ENCODE peak calls at places on chromosomes 16 and 17, in five cellular contexts. Z, P, F, T and A are unnamed samples.

GRCh38 chr17:78031435-78031834 is 72.9 kb downstream of the TNRC6C start:
- DNase-seq in Z (no peak), P (no peak), F (no peak), T (no peak), A (no peak)

GRCh38 chr17:41992576-41992975 is 24.7 kb downstream of the DNAJC7 start:
- DNase-seq in Z (no peak), P (no peak), F (no peak), T (no peak), A (no peak)

GRCh38 chr16:30356401-30357084 is 1.4 kb upstream of the CD2BP2 start:
- DNase-seq in Z (no peak), P (no peak), F (no peak), T (no peak), A (peak)

GRCh38 chr16:51465026-51465425 is 314.0 kb upstream of the SALL1 start:
- DNase-seq in Z (peak), P (peak), F (no peak), T (no peak), A (no peak)

GRCh38 chr17:3448059-3448630 is 14.5 kb upstream of the OR1E2 start:
- DNase-seq in Z (no peak), P (no peak), F (no peak), T (no peak), A (no peak)

GRCh38 chr17:65987988-65988387 is 203.9 kb downstream of the CEP112 start:
- DNase-seq in Z (no peak), P (peak), F (no peak), T (no peak), A (no peak)

GRCh38 chr16:67192781-67193260 is 866 bp downstream of the E2F4 start:
- DNase-seq in Z (no peak), P (no peak), F (no peak), T (no peak), A (no peak)

GRCh38 chr17:4182043-4182442 is 39.0 kb downstream of the CYB5D2 start:
- DNase-seq in Z (no peak), P (no peak), F (no peak), T (no peak), A (no peak)

GRCh38 chr17:77408284-77408683 is 267.5 kb downstream of the SEC14L1 start:
- DNase-seq in Z (no peak), P (no peak), F (no peak), T (no peak), A (no peak)

GRCh38 chr17:11461993-11462548 is 136.2 kb upstream of the DNAH9 start:
- DNase-seq in Z (no peak), P (no peak), F (no peak), T (no peak), A (no peak)

GRCh38 chr16:31083081-31083480 is 5.7 kb downstream of the PRSS53 start:
- DNase-seq in Z (no peak), P (no peak), F (no peak), T (no peak), A (no peak)

GRCh38 chr16:58485184-58485887 is 14.6 kb upstream of the NDRG4 start:
- DNase-seq in Z (no peak), P (no peak), F (no peak), T (no peak), A (no peak)

GRCh38 chr17:3913531-3914318 is 2.5 kb downstream of the P2RX1 start:
- DNase-seq in Z (peak), P (no peak), F (peak), T (peak), A (peak)

GRCh38 chr17:57906910-57907309 is 48.3 kb downstream of the CUEDC1 start:
- DNase-seq in Z (no peak), P (no peak), F (no peak), T (no peak), A (no peak)

GRCh38 chr17:48429638-48430586 is at the start of gene SKAP1:
- DNase-seq in Z (no peak), P (no peak), F (peak), T (peak), A (no peak)

GRCh38 chr17:49730078-49730786 is 22.5 kb upstream of the SLC35B1 start:
- DNase-seq in Z (peak), P (no peak), F (no peak), T (no peak), A (peak)

GRCh38 chr17:39092672-39093250 is 58.7 kb downstream of the PLXDC1 start:
- DNase-seq in Z (no peak), P (no peak), F (no peak), T (no peak), A (no peak)

GRCh38 chr17:80028030-80028429 is 7.6 kb downstream of the TBC1D16 start:
- DNase-seq in Z (no peak), P (no peak), F (no peak), T (no peak), A (no peak)

GRCh38 chr16:66746682-66747081 is 4.7 kb downstream of the DYNC1LI2 start:
- DNase-seq in Z (peak), P (no peak), F (no peak), T (no peak), A (no peak)

GRCh38 chr16:2032285-2033056 is 5.8 kb downstream of the NHERF2 start:
- DNase-seq in Z (peak), P (no peak), F (no peak), T (no peak), A (peak)

GRCh38 chr17:62705781-62706597 is 78.5 kb downstream of the MRC2 start:
- DNase-seq in Z (no peak), P (no peak), F (no peak), T (no peak), A (no peak)

GRCh38 chr17:1362065-1362848 is 37.8 kb downstream of the YWHAE start:
- DNase-seq in Z (no peak), P (no peak), F (no peak), T (no peak), A (no peak)

GRCh38 chr17:17321356-17322025 is 18.3 kb downstream of the NT5M start:
- DNase-seq in Z (no peak), P (no peak), F (no peak), T (no peak), A (no peak)